ENCODE peak calls at places on chromosomes 4 and X, in eight cellular contexts. G is psoas muscle, Q is PC-3, Y is BE2C, J is neuronal stem cell, P is fibroblast of lung, F is A549, E is kidney. D is an unnamed sample. For H3K9me3 and H3K4me1, the result is how much of the 10 kb centered on the place peaks cover.

GRCh38 chrX:72714471-72714916 is 388 bp upstream of the PHKA1 start:
- DNase-seq in E (peak), P (peak), Q (peak), Y (peak), G (peak), F (peak), J (peak), D (peak)

GRCh38 chr4:6991771-6992557 is 51.2 kb upstream of the TADA2B start:
- DNase-seq in P (peak), Y (peak), J (no peak), Q (peak), F (no peak), G (no peak), E (no peak), D (no peak)

GRCh38 chrX:72105436-72105835 is 26.3 kb downstream of the RTL5 start:
- DNase-seq in Y (no peak), P (no peak), Q (no peak), E (no peak), J (no peak), F (no peak), G (no peak), D (no peak)

GRCh38 chr4:75892508-75892907 is 9.7 kb downstream of the PPEF2 start:
- DNase-seq in G (no peak), Q (peak), F (peak), P (no peak), Y (no peak), J (no peak), E (no peak), D (peak)

GRCh38 chrX:73877687-73878086 is 314.7 kb downstream of the CHIC1 start:
- DNase-seq in Q (no peak), P (no peak), F (no peak), Y (no peak), G (no peak), E (no peak), J (no peak), D (no peak)

GRCh38 chr4:16083217-16084191 is at the start of gene PROM1:
- DNase-seq in J (peak), E (peak), Y (peak), G (no peak), F (no peak), P (no peak), Q (no peak), D (peak)

GRCh38 chrX:97763391-97763790 is 879.7 kb downstream of the RPA4 start:
- DNase-seq in Q (no peak), G (no peak), F (no peak), J (no peak), P (no peak), E (no peak), Y (no peak), D (no peak)

GRCh38 chr4:76028242-76028859 is 5.1 kb upstream of the CXCL10 start:
- DNase-seq in E (no peak), Y (no peak), G (no peak), P (peak), F (no peak), Q (no peak), J (no peak), D (no peak)

GRCh38 chr4:138330531-138330930 is 88.4 kb upstream of the SLC7A11 start:
- DNase-seq in J (no peak), P (no peak), Y (no peak), F (no peak), E (no peak), G (no peak), Q (no peak), D (no peak)

GRCh38 chr4:67522851-67523671 is 22.2 kb downstream of the CENPC start:
- DNase-seq in F (no peak), P (peak), G (no peak), J (no peak), Q (peak), Y (no peak), E (no peak), D (no peak)

GRCh38 chr4:99679204-99679603 is 21.6 kb upstream of the C4orf54 start:
- DNase-seq in G (peak), Q (no peak), F (no peak), J (no peak), P (peak), E (no peak), Y (no peak), D (no peak)

GRCh38 chr4:94508841-94509240 is 57.1 kb downstream of the PDLIM5 start:
- DNase-seq in E (no peak), F (no peak), G (no peak), P (no peak), Y (no peak), J (no peak), Q (no peak), D (no peak)

GRCh38 chr4:55707507-55707906 is 71.4 kb upstream of the NMU start:
- DNase-seq in Y (no peak), F (no peak), J (no peak), Q (no peak), E (no peak), G (no peak), P (no peak), D (no peak)

GRCh38 chrX:65581661-65582339 is 47.2 kb upstream of the LAS1L start:
- DNase-seq in J (peak), P (peak), G (no peak), F (peak), E (no peak), Q (peak), Y (peak), D (peak)

GRCh38 chr4:87853108-87853507 is 20.3 kb downstream of the MEPE start:
- DNase-seq in G (no peak), P (peak), J (peak), F (peak), Q (peak), Y (no peak), E (no peak), D (no peak)

GRCh38 chr4:52173470-52174055 is 122.5 kb downstream of the SPATA18 start:
- DNase-seq in P (peak), G (peak), E (peak), Q (no peak), J (no peak), F (no peak), Y (no peak), D (no peak)

GRCh38 chrX:134636859-134637258 is 21.4 kb downstream of the PLAC1 start:
- DNase-seq in F (no peak), J (no peak), E (no peak), Y (no peak), P (peak), G (no peak), Q (no peak), D (no peak)

GRCh38 chrX:17613979-17614572 is 123.2 kb upstream of the SCML1 start:
- DNase-seq in F (no peak), G (no peak), Y (no peak), E (no peak), Q (peak), P (peak), J (no peak), D (no peak)

GRCh38 chrX:103343105-103343504 is 13.1 kb downstream of the TCEAL7 start:
- DNase-seq in Y (peak), Q (peak), F (peak), G (no peak), J (no peak), P (peak), E (no peak), D (no peak)

GRCh38 chrX:40318076-40318475 is 220.3 kb upstream of the BCOR start:
- DNase-seq in P (no peak), F (no peak), E (no peak), J (no peak), Q (no peak), G (no peak), Y (no peak), D (no peak)
- H3K9me3 ChIP-seq in P (under half), F (under half), E (under half), J (under half), Q (under half), G (under half), Y (under half), D (under half)

GRCh38 chr4:1683371-1683902 is 676 bp downstream of the FAM53A start:
- DNase-seq in G (peak), Q (peak), E (peak), Y (no peak), F (no peak), J (peak), P (peak), D (no peak)
- H3K4me3 ChIP-seq in G (peak), Q (peak), E (peak), Y (peak), F (peak), J (peak), P (peak), D (peak)

GRCh38 chr4:141019772-141020171 is 113.5 kb downstream of the RNF150 start:
- DNase-seq in J (no peak), F (no peak), Y (no peak), P (no peak), Q (no peak), G (no peak), E (no peak), D (no peak)

GRCh38 chr4:141023051-141023450 is 110.2 kb downstream of the RNF150 start:
- DNase-seq in E (no peak), Q (no peak), P (no peak), Y (no peak), G (no peak), J (no peak), F (no peak), D (no peak)

GRCh38 chr4:141020801-141021261 is 112.4 kb downstream of the RNF150 start:
- DNase-seq in Y (no peak), E (no peak), G (no peak), P (peak), F (no peak), Q (no peak), J (no peak), D (no peak)

GRCh38 chr4:141021397-141022194 is 111.7 kb downstream of the RNF150 start:
- DNase-seq in P (no peak), E (no peak), Q (no peak), Y (peak), J (no peak), G (no peak), F (no peak), D (no peak)

GRCh38 chr4:141022221-141022760 is 111.0 kb downstream of the RNF150 start:
- DNase-seq in F (no peak), Y (no peak), J (no peak), G (no peak), Q (no peak), E (no peak), P (no peak), D (no peak)
- H3K4me1 ChIP-seq in F (under half), Y (under half), J (under half), G (under half), Q (under half), E (under half), P (under half), D (under half)

GRCh38 chrX:40201486-40201885 is 103.7 kb upstream of the BCOR start:
- DNase-seq in F (no peak), Q (no peak), P (no peak), G (no peak), E (no peak), Y (no peak), J (no peak), D (no peak)
- H3K9me3 ChIP-seq in F (under half), Q (under half), P (under half), G (under half), E (under half), Y (under half), J (under half), D (under half)

GRCh38 chrX:150361070-150361776 is 1.9 kb upstream of the MAMLD1 start:
- DNase-seq in F (no peak), E (peak), G (peak), P (peak), Q (peak), J (no peak), Y (no peak), D (no peak)
- H3K4me3 ChIP-seq in F (peak), E (peak), G (peak), P (peak), Q (peak), J (no peak), Y (no peak), D (no peak)

DNA sequence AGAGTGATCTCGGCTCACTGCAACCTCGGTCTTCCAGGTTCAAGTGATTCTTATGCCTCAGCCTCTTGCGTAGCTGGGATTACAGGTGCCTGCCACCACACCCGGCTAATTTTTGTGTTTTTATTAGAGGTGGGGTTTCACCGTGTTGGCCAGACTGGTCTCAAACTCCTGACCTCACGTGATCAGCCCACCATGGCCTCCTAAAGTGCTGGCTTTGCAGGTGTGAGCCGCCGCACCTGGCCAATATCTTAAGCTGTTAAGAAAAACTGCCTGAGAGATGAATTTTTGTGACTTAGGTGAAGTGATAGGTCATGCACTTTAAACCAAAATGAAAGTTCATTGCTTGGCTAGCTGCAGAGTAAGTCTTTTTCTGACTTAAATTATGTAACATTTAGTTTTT is 5.8 kb downstream of the KDM6A start:
- DNase-seq in Y (no peak), G (no peak), P (no peak), Q (no peak), F (no peak), E (no peak), J (no peak), D (no peak)
- H3K4me1 ChIP-seq in Y (under half), G (half or more), P (under half), Q (under half), F (under half), E (under half), J (under half), D (under half)

GRCh38 chr4:184376923-184377322 is 97.4 kb downstream of the IRF2 start:
- DNase-seq in P (no peak), Y (no peak), E (no peak), G (no peak), J (no peak), F (no peak), Q (no peak), D (no peak)
- H3K9me3 ChIP-seq in P (under half), Y (under half), E (under half), G (under half), J (under half), F (under half), Q (under half), D (under half)

GRCh38 chr4:108172780-108173598 is 4.3 kb upstream of the LEF1 start:
- DNase-seq in Y (peak), F (no peak), E (peak), G (peak), J (peak), P (peak), Q (peak), D (no peak)

GRCh38 chr4:108175966-108176365 is 7.2 kb upstream of the LEF1 start:
- DNase-seq in F (no peak), G (no peak), Y (no peak), J (no peak), E (no peak), Q (no peak), P (no peak), D (no peak)

GRCh38 chr4:108171541-108172230 is 3.0 kb upstream of the LEF1 start:
- DNase-seq in Q (no peak), J (peak), P (no peak), G (no peak), Y (peak), E (no peak), F (no peak), D (no peak)

GRCh38 chr4:108172231-108172779 is 3.6 kb upstream of the LEF1 start:
- DNase-seq in G (peak), J (peak), E (no peak), F (no peak), Y (peak), P (peak), Q (no peak), D (no peak)

DNA sequence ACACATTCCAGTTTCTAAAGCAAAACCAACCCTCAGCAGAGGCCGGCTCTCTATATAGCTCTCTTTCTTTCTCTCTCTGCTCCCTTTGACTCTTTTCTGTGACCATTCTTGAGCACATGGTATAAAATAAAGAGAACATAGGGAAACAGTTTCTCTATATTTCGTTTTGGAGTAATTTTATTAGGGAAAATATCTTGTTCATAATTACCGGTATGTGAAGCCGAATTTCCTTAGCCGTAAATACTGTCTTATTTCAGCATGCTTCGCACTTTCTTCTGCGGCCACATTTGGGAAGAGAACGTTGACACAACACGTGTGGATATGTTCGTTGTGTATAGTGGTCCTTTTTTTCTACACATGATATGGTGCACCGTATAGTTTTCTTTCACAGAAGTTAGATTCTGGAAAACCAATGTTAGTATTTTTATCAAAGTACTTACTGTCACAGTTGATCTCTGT is 4.9 kb upstream of the LEF1 start:
- DNase-seq in F (no peak), G (no peak), Y (no peak), E (no peak), J (no peak), P (no peak), Q (no peak), D (no peak)
- H3K4me3 ChIP-seq in F (peak), G (peak), Y (peak), E (peak), J (peak), P (peak), Q (peak), D (no peak)